ENCODE peak calls at places on chromosome 1, in ten cellular contexts. One of them, this sample, is unnamed. For H3K27me3, the result is how much of the 10 kb centered on the place peaks cover.

GRCh38 chr1:151905070-151905442 is 4.3 kb downstream of the THEM4 start:
- DNase-seq in GM23338: no peak
- DNase-seq in mammary epithelial cell: no peak
- DNase-seq in iPS DF 6.9: no peak
- DNase-seq in ovary: no peak
- DNase-seq in colonic mucosa: no peak
- DNase-seq in right lobe of liver: no peak
- DNase-seq in ascending aorta: no peak
- DNase-seq in psoas muscle: no peak
- DNase-seq in lower lobe of right lung: no peak
- DNase-seq in this sample: no peak

GRCh38 chr1:106620521-106620954 is 435.9 kb upstream of the PRMT6 start:
- DNase-seq in mammary epithelial cell: peak
- DNase-seq in right lobe of liver: no peak
- DNase-seq in psoas muscle: no peak
- DNase-seq in colonic mucosa: no peak
- DNase-seq in GM23338: no peak
- DNase-seq in ascending aorta: no peak
- DNase-seq in iPS DF 6.9: no peak
- DNase-seq in lower lobe of right lung: no peak
- DNase-seq in ovary: no peak
- DNase-seq in this sample: no peak

GRCh38 chr1:38154089-38154470 is 107.5 kb upstream of the POU3F1 start:
- DNase-seq in psoas muscle: no peak
- DNase-seq in ascending aorta: no peak
- DNase-seq in mammary epithelial cell: no peak
- DNase-seq in right lobe of liver: no peak
- DNase-seq in colonic mucosa: no peak
- DNase-seq in iPS DF 6.9: no peak
- DNase-seq in ovary: no peak
- DNase-seq in GM23338: no peak
- DNase-seq in lower lobe of right lung: no peak
- DNase-seq in this sample: no peak

GRCh38 chr1:34163792-34164509 is 1.1 kb downstream of the CSMD2 start:
- DNase-seq in right lobe of liver: no peak
- DNase-seq in ovary: no peak
- DNase-seq in colonic mucosa: no peak
- DNase-seq in mammary epithelial cell: no peak
- DNase-seq in GM23338: peak
- DNase-seq in ascending aorta: no peak
- DNase-seq in psoas muscle: peak
- DNase-seq in lower lobe of right lung: no peak
- DNase-seq in iPS DF 6.9: no peak
- DNase-seq in this sample: peak

GRCh38 chr1:93919780-93920179 is 10.6 kb upstream of the GCLM start:
- DNase-seq in mammary epithelial cell: no peak
- DNase-seq in lower lobe of right lung: no peak
- DNase-seq in GM23338: peak
- DNase-seq in iPS DF 6.9: peak
- DNase-seq in ascending aorta: no peak
- DNase-seq in ovary: no peak
- DNase-seq in colonic mucosa: no peak
- DNase-seq in right lobe of liver: no peak
- DNase-seq in psoas muscle: no peak
- DNase-seq in this sample: no peak

GRCh38 chr1:114997510-114997909 is 32.1 kb upstream of the TSHB start:
- DNase-seq in iPS DF 6.9: no peak
- DNase-seq in GM23338: no peak
- DNase-seq in lower lobe of right lung: no peak
- DNase-seq in right lobe of liver: no peak
- DNase-seq in ascending aorta: no peak
- DNase-seq in psoas muscle: no peak
- DNase-seq in colonic mucosa: no peak
- DNase-seq in ovary: no peak
- DNase-seq in mammary epithelial cell: no peak
- DNase-seq in this sample: no peak

GRCh38 chr1:201570886-201571624 is 32.1 kb downstream of the NAV1 start:
- DNase-seq in colonic mucosa: no peak
- DNase-seq in GM23338: no peak
- DNase-seq in ascending aorta: peak
- DNase-seq in lower lobe of right lung: peak
- DNase-seq in right lobe of liver: no peak
- DNase-seq in mammary epithelial cell: no peak
- DNase-seq in ovary: no peak
- DNase-seq in iPS DF 6.9: no peak
- DNase-seq in psoas muscle: no peak
- DNase-seq in this sample: no peak

GRCh38 chr1:3907621-3908165 is 7.6 kb upstream of the C1orf174 start:
- DNase-seq in right lobe of liver: no peak
- DNase-seq in iPS DF 6.9: no peak
- DNase-seq in mammary epithelial cell: no peak
- DNase-seq in ovary: no peak
- DNase-seq in colonic mucosa: no peak
- DNase-seq in psoas muscle: peak
- DNase-seq in GM23338: no peak
- DNase-seq in lower lobe of right lung: peak
- DNase-seq in ascending aorta: no peak
- DNase-seq in this sample: no peak

GRCh38 chr1:54850082-54850730 is 36.8 kb downstream of the DHCR24 start:
- DNase-seq in GM23338: no peak
- DNase-seq in ascending aorta: no peak
- DNase-seq in colonic mucosa: no peak
- DNase-seq in psoas muscle: no peak
- DNase-seq in mammary epithelial cell: no peak
- DNase-seq in ovary: no peak
- DNase-seq in lower lobe of right lung: no peak
- DNase-seq in iPS DF 6.9: no peak
- DNase-seq in right lobe of liver: no peak
- DNase-seq in this sample: no peak

GRCh38 chr1:121444096-121444495 is 259.3 kb downstream of the SRGAP2C start:
- DNase-seq in iPS DF 6.9: no peak
- DNase-seq in ovary: no peak
- DNase-seq in lower lobe of right lung: no peak
- DNase-seq in colonic mucosa: no peak
- DNase-seq in GM23338: no peak
- DNase-seq in psoas muscle: no peak
- DNase-seq in ascending aorta: no peak
- DNase-seq in mammary epithelial cell: peak
- DNase-seq in right lobe of liver: no peak
- DNase-seq in this sample: no peak

GRCh38 chr1:181607524-181607923 is 124.2 kb downstream of the CACNA1E start:
- DNase-seq in psoas muscle: no peak
- DNase-seq in ovary: no peak
- DNase-seq in mammary epithelial cell: no peak
- DNase-seq in right lobe of liver: no peak
- DNase-seq in lower lobe of right lung: no peak
- DNase-seq in ascending aorta: no peak
- DNase-seq in colonic mucosa: no peak
- DNase-seq in GM23338: no peak
- DNase-seq in iPS DF 6.9: no peak
- DNase-seq in this sample: no peak

GRCh38 chr1:116878804-116879477 is 30.8 kb upstream of the PTGFRN start:
- DNase-seq in GM23338: peak
- DNase-seq in psoas muscle: peak
- DNase-seq in ascending aorta: peak
- DNase-seq in mammary epithelial cell: peak
- DNase-seq in right lobe of liver: no peak
- DNase-seq in colonic mucosa: no peak
- DNase-seq in lower lobe of right lung: no peak
- DNase-seq in ovary: no peak
- DNase-seq in iPS DF 6.9: no peak
- DNase-seq in this sample: peak

GRCh38 chr1:229271448-229272120 is 673 bp downstream of the RAB4A start:
- DNase-seq in ovary: no peak
- DNase-seq in lower lobe of right lung: no peak
- DNase-seq in mammary epithelial cell: no peak
- DNase-seq in GM23338: peak
- DNase-seq in colonic mucosa: peak
- DNase-seq in iPS DF 6.9: no peak
- DNase-seq in psoas muscle: no peak
- DNase-seq in ascending aorta: no peak
- DNase-seq in right lobe of liver: no peak
- DNase-seq in this sample: no peak

GRCh38 chr1:160161965-160162705 is 10.7 kb downstream of the ATP1A4 start:
- DNase-seq in psoas muscle: no peak
- DNase-seq in mammary epithelial cell: no peak
- DNase-seq in colonic mucosa: no peak
- DNase-seq in ovary: no peak
- DNase-seq in GM23338: peak
- DNase-seq in lower lobe of right lung: no peak
- DNase-seq in ascending aorta: no peak
- DNase-seq in iPS DF 6.9: peak
- DNase-seq in right lobe of liver: no peak
- DNase-seq in this sample: no peak

GRCh38 chr1:46533179-46533864 is 18.1 kb downstream of the KNCN start:
- DNase-seq in psoas muscle: peak
- DNase-seq in lower lobe of right lung: peak
- DNase-seq in iPS DF 6.9: no peak
- DNase-seq in GM23338: peak
- DNase-seq in ascending aorta: no peak
- DNase-seq in colonic mucosa: no peak
- DNase-seq in mammary epithelial cell: no peak
- DNase-seq in right lobe of liver: no peak
- DNase-seq in ovary: peak
- DNase-seq in this sample: peak
- H3K27me3 ChIP-seq in psoas muscle: under half
- H3K27me3 ChIP-seq in lower lobe of right lung: half or more
- H3K27me3 ChIP-seq in iPS DF 6.9: under half
- H3K27me3 ChIP-seq in GM23338: half or more
- H3K27me3 ChIP-seq in ascending aorta: under half
- H3K27me3 ChIP-seq in colonic mucosa: under half
- H3K27me3 ChIP-seq in mammary epithelial cell: under half
- H3K27me3 ChIP-seq in right lobe of liver: under half
- H3K27me3 ChIP-seq in ovary: under half
- H3K27me3 ChIP-seq in this sample: under half

GRCh38 chr1:246284021-246284420 is 223.1 kb downstream of the SMYD3 start:
- DNase-seq in mammary epithelial cell: no peak
- DNase-seq in ascending aorta: no peak
- DNase-seq in GM23338: peak
- DNase-seq in ovary: no peak
- DNase-seq in colonic mucosa: no peak
- DNase-seq in iPS DF 6.9: no peak
- DNase-seq in lower lobe of right lung: no peak
- DNase-seq in psoas muscle: no peak
- DNase-seq in right lobe of liver: no peak
- DNase-seq in this sample: no peak

GRCh38 chr1:246279402-246279801 is 227.7 kb downstream of the SMYD3 start:
- DNase-seq in colonic mucosa: no peak
- DNase-seq in iPS DF 6.9: no peak
- DNase-seq in psoas muscle: no peak
- DNase-seq in GM23338: no peak
- DNase-seq in mammary epithelial cell: no peak
- DNase-seq in right lobe of liver: no peak
- DNase-seq in ascending aorta: no peak
- DNase-seq in lower lobe of right lung: no peak
- DNase-seq in ovary: no peak
- DNase-seq in this sample: no peak

GRCh38 chr1:246280551-246280950 is 226.5 kb downstream of the SMYD3 start:
- DNase-seq in psoas muscle: no peak
- DNase-seq in mammary epithelial cell: no peak
- DNase-seq in colonic mucosa: no peak
- DNase-seq in right lobe of liver: no peak
- DNase-seq in ascending aorta: no peak
- DNase-seq in ovary: no peak
- DNase-seq in GM23338: peak
- DNase-seq in lower lobe of right lung: no peak
- DNase-seq in iPS DF 6.9: no peak
- DNase-seq in this sample: no peak

GRCh38 chr1:246281639-246282038 is 225.4 kb downstream of the SMYD3 start:
- DNase-seq in ascending aorta: no peak
- DNase-seq in mammary epithelial cell: no peak
- DNase-seq in right lobe of liver: no peak
- DNase-seq in psoas muscle: no peak
- DNase-seq in lower lobe of right lung: no peak
- DNase-seq in colonic mucosa: no peak
- DNase-seq in GM23338: no peak
- DNase-seq in ovary: no peak
- DNase-seq in iPS DF 6.9: no peak
- DNase-seq in this sample: no peak

DNA sequence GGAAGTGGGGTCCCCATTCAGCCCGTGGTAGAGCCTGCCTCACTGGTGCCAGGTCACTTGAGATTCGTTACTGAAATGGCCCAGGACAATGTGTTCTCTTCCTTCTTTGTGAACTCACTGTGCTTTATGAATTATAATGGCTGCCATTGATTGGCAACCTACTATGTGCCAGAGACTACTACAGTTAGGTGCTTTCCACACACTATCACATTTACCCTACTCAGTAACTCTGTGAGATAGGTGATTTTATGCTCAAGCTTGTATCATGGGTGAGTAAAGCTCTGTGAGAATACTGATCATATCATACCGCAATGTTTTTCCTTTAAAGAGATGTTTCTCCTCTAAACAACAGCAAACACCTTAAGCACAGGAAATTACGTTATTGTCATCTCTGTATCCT is 225.9 kb downstream of the SMYD3 start:
- DNase-seq in ascending aorta: no peak
- DNase-seq in lower lobe of right lung: no peak
- DNase-seq in psoas muscle: no peak
- DNase-seq in iPS DF 6.9: no peak
- DNase-seq in GM23338: no peak
- DNase-seq in colonic mucosa: no peak
- DNase-seq in right lobe of liver: no peak
- DNase-seq in mammary epithelial cell: no peak
- DNase-seq in ovary: no peak
- DNase-seq in this sample: no peak
- H3K27ac ChIP-seq in ascending aorta: no peak
- H3K27ac ChIP-seq in lower lobe of right lung: no peak
- H3K27ac ChIP-seq in psoas muscle: no peak
- H3K27ac ChIP-seq in iPS DF 6.9: no peak
- H3K27ac ChIP-seq in GM23338: no peak
- H3K27ac ChIP-seq in colonic mucosa: no peak
- H3K27ac ChIP-seq in right lobe of liver: no peak
- H3K27ac ChIP-seq in mammary epithelial cell: no peak
- H3K27ac ChIP-seq in ovary: no peak
- H3K27ac ChIP-seq in this sample: no peak

DNA sequence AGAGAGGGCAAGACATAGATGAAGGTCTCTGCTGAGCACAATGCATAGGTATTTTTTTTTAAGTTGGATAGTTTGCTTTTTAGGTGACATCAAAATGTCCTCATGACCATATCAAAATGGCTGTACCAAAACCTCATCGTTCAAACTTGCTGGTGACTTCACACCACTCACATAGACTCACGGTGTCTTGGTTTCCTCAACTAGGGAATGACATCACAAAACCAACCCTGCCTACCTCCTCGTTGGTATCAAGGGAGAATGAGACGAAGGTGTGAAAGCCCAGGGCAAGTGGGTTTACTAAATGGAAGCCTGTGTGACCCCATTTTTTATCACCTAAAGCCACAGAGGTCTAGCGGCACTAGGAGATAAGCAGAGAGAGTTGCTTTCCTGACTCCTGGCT is 1.6 kb downstream of the PIGR start:
- DNase-seq in psoas muscle: no peak
- DNase-seq in right lobe of liver: no peak
- DNase-seq in ascending aorta: no peak
- DNase-seq in mammary epithelial cell: no peak
- DNase-seq in iPS DF 6.9: no peak
- DNase-seq in colonic mucosa: no peak
- DNase-seq in lower lobe of right lung: no peak
- DNase-seq in ovary: no peak
- DNase-seq in GM23338: no peak
- DNase-seq in this sample: no peak
- H3K27me3 ChIP-seq in psoas muscle: under half
- H3K27me3 ChIP-seq in right lobe of liver: under half
- H3K27me3 ChIP-seq in ascending aorta: under half
- H3K27me3 ChIP-seq in mammary epithelial cell: under half
- H3K27me3 ChIP-seq in iPS DF 6.9: under half
- H3K27me3 ChIP-seq in colonic mucosa: under half
- H3K27me3 ChIP-seq in lower lobe of right lung: under half
- H3K27me3 ChIP-seq in ovary: under half
- H3K27me3 ChIP-seq in GM23338: under half
- H3K27me3 ChIP-seq in this sample: under half

GRCh38 chr1:64956241-64956640 is 10.1 kb downstream of the JAK1 start:
- DNase-seq in GM23338: no peak
- DNase-seq in colonic mucosa: no peak
- DNase-seq in mammary epithelial cell: no peak
- DNase-seq in psoas muscle: no peak
- DNase-seq in lower lobe of right lung: no peak
- DNase-seq in right lobe of liver: no peak
- DNase-seq in ascending aorta: no peak
- DNase-seq in iPS DF 6.9: no peak
- DNase-seq in ovary: no peak
- DNase-seq in this sample: no peak
- H3K27ac ChIP-seq in GM23338: no peak
- H3K27ac ChIP-seq in colonic mucosa: no peak
- H3K27ac ChIP-seq in mammary epithelial cell: no peak
- H3K27ac ChIP-seq in psoas muscle: peak
- H3K27ac ChIP-seq in lower lobe of right lung: peak
- H3K27ac ChIP-seq in right lobe of liver: peak
- H3K27ac ChIP-seq in ascending aorta: no peak
- H3K27ac ChIP-seq in iPS DF 6.9: no peak
- H3K27ac ChIP-seq in ovary: no peak
- H3K27ac ChIP-seq in this sample: no peak